ENCODE peak calls at places on chromosome 15, in seven cellular contexts. One of them, this sample, is unnamed. For H3K4me1, the result is how much of the 10 kb centered on the place peaks cover.

GRCh38 chr15:77510066-77511044 is 89.7 kb downstream of the HMG20A start:
- DNase-seq in OCI-LY7: no peak
- DNase-seq in heart left ventricle: no peak
- DNase-seq in breast epithelium: no peak
- DNase-seq in K562: no peak
- DNase-seq in neuronal stem cell: no peak
- DNase-seq in body of pancreas: no peak
- DNase-seq in this sample: no peak

GRCh38 chr15:79673416-79674123 is 223.2 kb downstream of the MTHFS start:
- DNase-seq in OCI-LY7: no peak
- DNase-seq in heart left ventricle: no peak
- DNase-seq in breast epithelium: no peak
- DNase-seq in K562: no peak
- DNase-seq in neuronal stem cell: no peak
- DNase-seq in body of pancreas: no peak
- DNase-seq in this sample: no peak

GRCh38 chr15:77636209-77636608 is 3.5 kb upstream of the LINGO1 start:
- DNase-seq in OCI-LY7: no peak
- DNase-seq in heart left ventricle: no peak
- DNase-seq in breast epithelium: no peak
- DNase-seq in K562: no peak
- DNase-seq in neuronal stem cell: no peak
- DNase-seq in body of pancreas: no peak
- DNase-seq in this sample: no peak

GRCh38 chr15:94119215-94119815 is 112.0 kb upstream of the MCTP2 start:
- DNase-seq in OCI-LY7: no peak
- DNase-seq in heart left ventricle: peak
- DNase-seq in breast epithelium: no peak
- DNase-seq in K562: no peak
- DNase-seq in neuronal stem cell: no peak
- DNase-seq in body of pancreas: no peak
- DNase-seq in this sample: no peak

GRCh38 chr15:26628071-26628470 is 144.8 kb downstream of the GABRB3 start:
- DNase-seq in OCI-LY7: peak
- DNase-seq in heart left ventricle: no peak
- DNase-seq in breast epithelium: no peak
- DNase-seq in K562: peak
- DNase-seq in neuronal stem cell: no peak
- DNase-seq in body of pancreas: no peak
- DNase-seq in this sample: peak

GRCh38 chr15:35437157-35437556 is 108.8 kb downstream of the DPH6 start:
- DNase-seq in OCI-LY7: no peak
- DNase-seq in heart left ventricle: no peak
- DNase-seq in breast epithelium: no peak
- DNase-seq in K562: no peak
- DNase-seq in neuronal stem cell: no peak
- DNase-seq in body of pancreas: no peak
- DNase-seq in this sample: no peak

GRCh38 chr15:91881551-91882297 is 28.2 kb downstream of the SLCO3A1 start:
- DNase-seq in OCI-LY7: no peak
- DNase-seq in heart left ventricle: no peak
- DNase-seq in breast epithelium: no peak
- DNase-seq in K562: no peak
- DNase-seq in neuronal stem cell: no peak
- DNase-seq in body of pancreas: no peak
- DNase-seq in this sample: no peak

GRCh38 chr15:88859550-88859949 is 35.8 kb downstream of the HAPLN3 start:
- DNase-seq in OCI-LY7: no peak
- DNase-seq in heart left ventricle: no peak
- DNase-seq in breast epithelium: no peak
- DNase-seq in K562: no peak
- DNase-seq in neuronal stem cell: no peak
- DNase-seq in body of pancreas: no peak
- DNase-seq in this sample: no peak

DNA sequence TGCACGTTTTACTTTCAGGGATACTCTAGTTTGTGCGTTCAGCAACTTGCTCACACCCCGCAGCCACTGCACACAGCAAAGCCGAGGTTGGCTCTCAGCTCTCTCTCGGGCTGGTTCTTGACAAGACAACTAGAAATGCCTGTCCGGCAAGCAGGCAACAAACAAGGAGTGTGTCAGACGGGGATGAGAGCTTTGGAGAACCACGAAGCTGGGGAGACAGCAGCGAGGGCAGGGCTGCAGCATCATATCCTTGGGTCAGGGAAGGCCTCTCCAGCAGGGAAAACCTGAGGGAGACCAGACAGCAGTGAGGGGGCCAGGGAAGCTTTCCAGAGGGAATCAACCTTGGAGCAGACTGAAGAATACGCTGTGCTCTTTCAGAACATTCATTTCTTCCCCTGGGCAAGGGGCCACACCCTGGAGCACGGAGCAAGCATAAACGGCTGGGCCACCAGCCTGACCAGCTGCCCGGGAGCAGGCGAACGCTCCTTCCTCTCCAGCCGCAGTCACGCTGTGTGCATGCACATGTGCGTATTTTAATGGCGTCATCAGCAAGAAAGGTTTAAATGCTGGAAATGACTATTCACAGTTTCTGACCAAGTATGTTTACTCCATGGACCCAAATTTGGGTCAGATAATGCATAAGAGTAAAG is 58.7 kb downstream of the CHSY1 start:
- DNase-seq in OCI-LY7: no peak
- DNase-seq in heart left ventricle: peak
- DNase-seq in breast epithelium: no peak
- DNase-seq in K562: no peak
- DNase-seq in neuronal stem cell: no peak
- DNase-seq in body of pancreas: no peak
- DNase-seq in this sample: no peak
- H3K4me1 ChIP-seq in OCI-LY7: under half
- H3K4me1 ChIP-seq in heart left ventricle: under half
- H3K4me1 ChIP-seq in breast epithelium: under half
- H3K4me1 ChIP-seq in K562: under half
- H3K4me1 ChIP-seq in neuronal stem cell: under half
- H3K4me1 ChIP-seq in body of pancreas: under half
- H3K4me1 ChIP-seq in this sample: under half

GRCh38 chr15:95304116-95304873 is 1026.2 kb upstream of the NR2F2 start:
- DNase-seq in OCI-LY7: no peak
- DNase-seq in heart left ventricle: no peak
- DNase-seq in breast epithelium: no peak
- DNase-seq in K562: no peak
- DNase-seq in neuronal stem cell: no peak
- DNase-seq in body of pancreas: no peak
- DNase-seq in this sample: no peak

GRCh38 chr15:95302809-95303208 is 1027.7 kb upstream of the NR2F2 start:
- DNase-seq in OCI-LY7: no peak
- DNase-seq in heart left ventricle: no peak
- DNase-seq in breast epithelium: no peak
- DNase-seq in K562: no peak
- DNase-seq in neuronal stem cell: no peak
- DNase-seq in body of pancreas: no peak
- DNase-seq in this sample: no peak

GRCh38 chr15:95302206-95302605 is 1028.3 kb upstream of the NR2F2 start:
- DNase-seq in OCI-LY7: no peak
- DNase-seq in heart left ventricle: no peak
- DNase-seq in breast epithelium: no peak
- DNase-seq in K562: no peak
- DNase-seq in neuronal stem cell: no peak
- DNase-seq in body of pancreas: no peak
- DNase-seq in this sample: no peak

GRCh38 chr15:95304874-95305271 is 1025.6 kb upstream of the NR2F2 start:
- DNase-seq in OCI-LY7: no peak
- DNase-seq in heart left ventricle: no peak
- DNase-seq in breast epithelium: no peak
- DNase-seq in K562: no peak
- DNase-seq in neuronal stem cell: no peak
- DNase-seq in body of pancreas: no peak
- DNase-seq in this sample: no peak

DNA sequence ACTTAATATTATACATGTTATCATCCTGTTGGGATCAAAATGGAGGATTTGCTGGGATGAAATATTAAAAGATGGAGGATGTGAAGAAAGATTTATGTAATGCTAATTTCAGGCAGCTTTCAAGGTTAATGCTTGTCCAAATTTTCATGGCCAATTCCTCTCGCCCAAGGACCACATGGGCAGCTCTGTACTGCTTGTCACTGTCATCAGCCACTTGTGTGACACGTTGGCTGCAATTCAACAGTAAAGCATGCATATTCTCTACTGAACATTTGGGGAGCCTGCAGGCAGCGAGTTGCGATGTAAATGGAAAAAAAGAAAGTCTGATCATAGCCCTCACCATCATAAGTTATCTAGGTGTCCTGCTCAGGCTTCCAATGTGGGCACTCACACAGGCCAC is 1026.8 kb upstream of the NR2F2 start:
- DNase-seq in OCI-LY7: no peak
- DNase-seq in heart left ventricle: no peak
- DNase-seq in breast epithelium: no peak
- DNase-seq in K562: no peak
- DNase-seq in neuronal stem cell: no peak
- DNase-seq in body of pancreas: no peak
- DNase-seq in this sample: no peak
- H3K27ac ChIP-seq in OCI-LY7: no peak
- H3K27ac ChIP-seq in heart left ventricle: peak
- H3K27ac ChIP-seq in breast epithelium: peak
- H3K27ac ChIP-seq in K562: no peak
- H3K27ac ChIP-seq in neuronal stem cell: no peak
- H3K27ac ChIP-seq in body of pancreas: no peak
- H3K27ac ChIP-seq in this sample: no peak

GRCh38 chr15:52799145-52799811 is 9.1 kb upstream of the ONECUT1 start:
- DNase-seq in OCI-LY7: no peak
- DNase-seq in heart left ventricle: no peak
- DNase-seq in breast epithelium: no peak
- DNase-seq in K562: no peak
- DNase-seq in neuronal stem cell: no peak
- DNase-seq in body of pancreas: no peak
- DNase-seq in this sample: no peak

GRCh38 chr15:52803543-52804306 is 13.6 kb upstream of the ONECUT1 start:
- DNase-seq in OCI-LY7: no peak
- DNase-seq in heart left ventricle: no peak
- DNase-seq in breast epithelium: no peak
- DNase-seq in K562: no peak
- DNase-seq in neuronal stem cell: peak
- DNase-seq in body of pancreas: peak
- DNase-seq in this sample: no peak

GRCh38 chr15:52802110-52802509 is 12.0 kb upstream of the ONECUT1 start:
- DNase-seq in OCI-LY7: no peak
- DNase-seq in heart left ventricle: no peak
- DNase-seq in breast epithelium: no peak
- DNase-seq in K562: no peak
- DNase-seq in neuronal stem cell: no peak
- DNase-seq in body of pancreas: no peak
- DNase-seq in this sample: no peak

GRCh38 chr15:52800852-52801747 is 11.0 kb upstream of the ONECUT1 start:
- DNase-seq in OCI-LY7: no peak
- DNase-seq in heart left ventricle: no peak
- DNase-seq in breast epithelium: no peak
- DNase-seq in K562: no peak
- DNase-seq in neuronal stem cell: no peak
- DNase-seq in body of pancreas: no peak
- DNase-seq in this sample: no peak

DNA sequence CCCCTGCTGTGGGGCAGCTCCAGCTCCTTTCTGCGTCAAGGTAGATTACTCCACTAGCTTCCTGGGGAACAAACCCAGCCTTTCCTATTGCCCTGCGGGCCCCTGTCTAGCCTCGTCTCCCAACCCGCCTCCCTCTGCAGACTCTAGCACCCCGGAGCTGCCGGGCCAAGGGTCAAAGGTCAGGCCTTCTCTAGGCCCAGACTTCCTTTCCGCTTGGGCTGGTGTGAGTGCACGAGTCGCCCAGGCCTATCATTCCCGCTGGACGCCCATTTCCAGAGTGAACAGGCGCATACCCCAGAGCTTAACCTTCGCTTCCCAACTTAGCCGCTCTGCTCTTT is 11.6 kb upstream of the ONECUT1 start:
- DNase-seq in OCI-LY7: no peak
- DNase-seq in heart left ventricle: no peak
- DNase-seq in breast epithelium: no peak
- DNase-seq in K562: no peak
- DNase-seq in neuronal stem cell: no peak
- DNase-seq in body of pancreas: no peak
- DNase-seq in this sample: no peak
- H3K4me1 ChIP-seq in OCI-LY7: under half
- H3K4me1 ChIP-seq in heart left ventricle: under half
- H3K4me1 ChIP-seq in breast epithelium: under half
- H3K4me1 ChIP-seq in K562: under half
- H3K4me1 ChIP-seq in neuronal stem cell: under half
- H3K4me1 ChIP-seq in body of pancreas: half or more
- H3K4me1 ChIP-seq in this sample: under half

GRCh38 chr15:38071211-38071972 is 137.0 kb downstream of the TMCO5A start:
- DNase-seq in OCI-LY7: no peak
- DNase-seq in heart left ventricle: no peak
- DNase-seq in breast epithelium: no peak
- DNase-seq in K562: no peak
- DNase-seq in neuronal stem cell: no peak
- DNase-seq in body of pancreas: no peak
- DNase-seq in this sample: no peak
- H3K27ac ChIP-seq in OCI-LY7: peak
- H3K27ac ChIP-seq in heart left ventricle: no peak
- H3K27ac ChIP-seq in breast epithelium: peak
- H3K27ac ChIP-seq in K562: no peak
- H3K27ac ChIP-seq in neuronal stem cell: no peak
- H3K27ac ChIP-seq in body of pancreas: peak
- H3K27ac ChIP-seq in this sample: no peak

GRCh38 chr15:63539517-63539916 is 35.1 kb downstream of the USP3 start:
- DNase-seq in OCI-LY7: no peak
- DNase-seq in heart left ventricle: peak
- DNase-seq in breast epithelium: no peak
- DNase-seq in K562: no peak
- DNase-seq in neuronal stem cell: no peak
- DNase-seq in body of pancreas: peak
- DNase-seq in this sample: no peak
- H3K4me1 ChIP-seq in OCI-LY7: under half
- H3K4me1 ChIP-seq in heart left ventricle: under half
- H3K4me1 ChIP-seq in breast epithelium: under half
- H3K4me1 ChIP-seq in K562: under half
- H3K4me1 ChIP-seq in neuronal stem cell: under half
- H3K4me1 ChIP-seq in body of pancreas: under half
- H3K4me1 ChIP-seq in this sample: under half

GRCh38 chr15:37109952-37110630 is 9.7 kb upstream of the MEIS2 start:
- DNase-seq in OCI-LY7: no peak
- DNase-seq in heart left ventricle: peak
- DNase-seq in breast epithelium: no peak
- DNase-seq in K562: no peak
- DNase-seq in neuronal stem cell: no peak
- DNase-seq in body of pancreas: peak
- DNase-seq in this sample: no peak
- H3K27ac ChIP-seq in OCI-LY7: no peak
- H3K27ac ChIP-seq in heart left ventricle: peak
- H3K27ac ChIP-seq in breast epithelium: peak
- H3K27ac ChIP-seq in K562: no peak
- H3K27ac ChIP-seq in neuronal stem cell: no peak
- H3K27ac ChIP-seq in body of pancreas: peak
- H3K27ac ChIP-seq in this sample: no peak

DNA sequence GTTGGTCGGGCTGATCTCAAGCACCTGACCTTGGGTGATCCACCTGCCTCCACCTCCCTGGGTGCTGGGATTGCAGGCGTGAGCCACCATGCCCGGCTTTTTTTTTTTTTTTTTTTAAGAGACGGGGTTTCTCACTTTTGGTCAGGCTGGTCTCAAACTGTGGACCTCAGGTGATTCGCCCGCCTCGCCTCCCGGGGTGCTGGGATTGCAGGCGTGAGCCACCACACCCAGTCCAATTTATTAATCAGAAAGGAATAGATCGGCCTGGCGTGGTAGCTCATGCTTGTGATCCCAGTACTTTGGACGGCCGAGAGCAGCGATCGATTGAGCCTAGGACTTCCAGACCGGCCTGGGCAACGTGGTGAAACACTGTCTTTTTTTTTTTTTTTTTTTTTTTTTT is 13.9 kb upstream of the GOLGA8M start:
- DNase-seq in OCI-LY7: no peak
- DNase-seq in heart left ventricle: no peak
- DNase-seq in breast epithelium: no peak
- DNase-seq in K562: no peak
- DNase-seq in neuronal stem cell: no peak
- DNase-seq in body of pancreas: no peak
- DNase-seq in this sample: no peak
- H3K4me1 ChIP-seq in OCI-LY7: under half
- H3K4me1 ChIP-seq in heart left ventricle: under half
- H3K4me1 ChIP-seq in breast epithelium: under half
- H3K4me1 ChIP-seq in K562: under half
- H3K4me1 ChIP-seq in neuronal stem cell: under half
- H3K4me1 ChIP-seq in body of pancreas: under half
- H3K4me1 ChIP-seq in this sample: under half